ENCODE peak calls at places on chromosomes 5 and 9, in five cellular contexts. V is activated gamma-delta T cell treated with anti-CD3 and anti-CD28 coated beads, Interleukin-2, amount 50 U/mL, for 16 hours; K is left lobe of liver; H is hepatic stellate cell; Z is Peyer's patch. D is an unnamed sample.
A peak's percentile ranks its signal among the peaks of the same experiment; 100 is the strongest.

GRCh38 chr9:129141066-129142041 is 30.1 kb downstream of the PTPA start:
- DNase-seq in K (no peak), V (peak; percentile 27), Z (no peak), H (peak; percentile 89), D (no peak)

GRCh38 chr5:5953641-5954040 is 424.7 kb downstream of the MED10 start:
- DNase-seq in Z (no peak), V (no peak), H (no peak), K (no peak), D (no peak)

GRCh38 chr5:54860321-54860720 is 125.1 kb downstream of the ESM1 start:
- DNase-seq in K (no peak), V (no peak), Z (no peak), H (no peak), D (no peak)

GRCh38 chr9:127981559-127982121 is 851 bp upstream of the EEIG1 start:
- DNase-seq in H (peak; percentile 58), Z (no peak), K (no peak), V (no peak), D (no peak)

GRCh38 chr5:179805529-179806249 is 977 bp downstream of the MGAT4B start:
- DNase-seq in H (peak; percentile 80), Z (peak; percentile 77), V (no peak), K (no peak), D (peak; percentile 71)

GRCh38 chr5:57871496-57871895 is 388.9 kb upstream of the ACTBL2 start:
- DNase-seq in K (no peak), V (no peak), H (no peak), Z (no peak), D (no peak)

GRCh38 chr9:129101279-129101678 is 9.3 kb downstream of the CRAT start:
- DNase-seq in V (no peak), K (no peak), Z (no peak), H (no peak), D (no peak)

GRCh38 chr9:34158362-34158869 is 20.4 kb upstream of the UBAP1 start:
- DNase-seq in K (no peak), H (no peak), V (no peak), Z (no peak), D (no peak)

GRCh38 chr9:131499254-131499653 is 3.5 kb upstream of the POMT1 start:
- DNase-seq in Z (no peak), K (no peak), V (no peak), H (no peak), D (no peak)

GRCh38 chr9:130446111-130446861 is 1.5 kb downstream of the ASS1 start:
- DNase-seq in V (no peak), K (peak; percentile 87), H (peak; percentile 75), Z (no peak), D (no peak)

GRCh38 chr9:124190761-124191160 is 67.0 kb upstream of the NEK6 start:
- DNase-seq in K (peak; percentile 29), Z (no peak), H (no peak), V (no peak), D (no peak)

GRCh38 chr5:172770374-172770674 is 671 bp downstream of the DUSP1 start:
- DNase-seq in H (no peak), K (no peak), V (no peak), Z (no peak), D (no peak)

GRCh38 chr5:134079748-134080581 is 34.5 kb upstream of the TCF7 start:
- DNase-seq in Z (no peak), V (peak; percentile 53), K (no peak), H (no peak), D (no peak)

GRCh38 chr5:4868140-4868735 is 271.9 kb upstream of the ADAMTS16 start:
- DNase-seq in V (no peak), H (peak; percentile 58), K (peak; percentile 58), Z (no peak), D (no peak)

GRCh38 chr5:126516852-126517251 is 78.2 kb downstream of the ALDH7A1 start:
- DNase-seq in Z (no peak), H (no peak), V (no peak), K (no peak), D (no peak)

GRCh38 chr9:81575976-81576375 is 113.4 kb downstream of the TLE1 start:
- DNase-seq in V (no peak), H (no peak), Z (no peak), K (no peak), D (no peak)

GRCh38 chr9:72205513-72205912 is 56.3 kb downstream of the GDA start:
- DNase-seq in K (no peak), H (no peak), V (no peak), Z (no peak), D (no peak)

GRCh38 chr9:76654575-76654974 is 109.7 kb upstream of the PCA3 start:
- DNase-seq in V (no peak), K (no peak), Z (no peak), H (peak; percentile 48), D (no peak)

GRCh38 chr5:91361055-91361701 is 21.9 kb downstream of the ARRDC3 start:
- DNase-seq in H (no peak), V (no peak), K (no peak), Z (no peak), D (no peak)

GRCh38 chr9:107894572-107895261 is 405.1 kb upstream of the KLF4 start:
- DNase-seq in K (no peak), V (no peak), Z (no peak), H (no peak), D (no peak)

GRCh38 chr5:119445544-119445943 is 6.8 kb upstream of the HSD17B4 start:
- DNase-seq in K (no peak), H (no peak), V (no peak), Z (no peak), D (no peak)

GRCh38 chr9:132794730-132795380 is 83.2 kb downstream of the AK8 start:
- DNase-seq in Z (no peak), K (peak; percentile 15), V (no peak), H (no peak), D (no peak)

GRCh38 chr5:106314221-106314824 is 1356.4 kb downstream of the EFNA5 start:
- DNase-seq in V (no peak), H (no peak), K (no peak), Z (no peak), D (no peak)

GRCh38 chr9:100652850-100653249 is 75.0 kb downstream of the CAVIN4 start:
- DNase-seq in V (no peak), Z (no peak), K (no peak), H (no peak), D (no peak)

GRCh38 chr5:31270396-31270795 is 76.9 kb downstream of the CDH6 start:
- DNase-seq in K (no peak), V (no peak), H (no peak), Z (no peak), D (no peak)

GRCh38 chr5:149837680-149838269 is 106.8 kb downstream of the PDE6A start:
- DNase-seq in K (no peak), V (no peak), H (peak; percentile 93), Z (peak; percentile 75), D (peak; percentile 59)

GRCh38 chr5:180866296-180866695 is 5.2 kb upstream of the ZFP62 start:
- DNase-seq in K (no peak), H (no peak), V (no peak), Z (no peak), D (no peak)

GRCh38 chr9:35905912-35906679 is at the start of gene HRCT1:
- DNase-seq in K (peak; percentile 93), V (no peak), Z (peak; percentile 95), H (peak; percentile 86), D (no peak)

GRCh38 chr9:136095495-136096058 is 488 bp upstream of the NACC2 start:
- DNase-seq in Z (peak; percentile 75), H (peak; percentile 61), V (no peak), K (no peak), D (no peak)

GRCh38 chr5:92687793-92688467 is 893.1 kb downstream of the NR2F1-AS1 start:
- DNase-seq in Z (no peak), V (no peak), K (peak; percentile 45), H (peak; percentile 32), D (no peak)

GRCh38 chr9:76658510-76659231 is 105.6 kb upstream of the PCA3 start:
- DNase-seq in V (no peak), H (peak; percentile 60), Z (no peak), K (no peak), D (no peak)

GRCh38 chr5:135393691-135394090 is 5.3 kb downstream of the MACROH2A1 start:
- DNase-seq in K (no peak), H (peak; percentile 64), V (no peak), Z (no peak), D (no peak)

GRCh38 chr5:180026320-180026719 is 45.2 kb downstream of the RNF130 start:
- DNase-seq in Z (no peak), H (no peak), V (no peak), K (no peak), D (peak; percentile 69)

GRCh38 chr9:136722969-136723356 is 10.6 kb downstream of the DIPK1B start:
- DNase-seq in K (no peak), Z (no peak), V (no peak), H (no peak), D (no peak)

GRCh38 chr9:96618209-96619108 is 1.2 kb downstream of the CDC14B start:
- DNase-seq in Z (peak; percentile 63), K (peak; percentile 85), H (peak; percentile 66), V (no peak), D (no peak)

GRCh38 chr9:131394464-131395026 is 659 bp downstream of the PRRC2B start:
- DNase-seq in V (no peak), H (peak; percentile 52), K (peak; percentile 70), Z (peak; percentile 72), D (peak; percentile 68)

GRCh38 chr9:69471433-69471832 is 146.4 kb downstream of the ENTREP1 start:
- DNase-seq in V (no peak), Z (no peak), H (no peak), K (no peak), D (no peak)

GRCh38 chr5:157172408-157172807 is 6.3 kb upstream of the GARIN3 start:
- DNase-seq in K (no peak), H (no peak), V (peak; percentile 73), Z (no peak), D (peak; percentile 89)

D was measured in natural killer cell treated with Interleukin-12 subunit alpha and Interleukin-12 subunit beta and Interleukin-15 and Interleukin-18, amount 100 ng/mL, for 72 hours.